ENCODE peak calls at places on chromosomes 2 and 18, in ten cellular contexts. E is tibial nerve, H is hepatocyte, O is HFFc6, W is foreskin fibroblast, K is MM.1S, Z is GM06990, Y is endodermal cell, C is right atrium auricular region, M is fibroblast of mammary gland. L is an unnamed sample.

GRCh38 chr2:62114564-62114963 is 81.4 kb upstream of the B3GNT2 start:
- DNase-seq in E (no peak), C (no peak), O (no peak), K (no peak), Y (peak), H (no peak), M (no peak), Z (no peak), W (no peak), L (no peak)

GRCh38 chr2:81087646-81088045 is 783.1 kb upstream of the LRRTM1 start:
- DNase-seq in W (no peak), E (no peak), H (no peak), M (no peak), C (no peak), Y (no peak), Z (no peak), O (no peak), K (no peak), L (no peak)

GRCh38 chr2:23669413-23670244 is 257.3 kb downstream of the ATAD2B start:
- DNase-seq in M (peak), K (no peak), C (peak), O (no peak), Y (peak), H (peak), E (peak), W (peak), Z (no peak), L (peak)

GRCh38 chr2:55019547-55020258 is 30.5 kb downstream of the RTN4 start:
- DNase-seq in Y (no peak), C (no peak), E (no peak), M (no peak), H (no peak), W (no peak), O (no peak), Z (no peak), K (no peak), L (no peak)

GRCh38 chr18:51867767-51868166 is 472.2 kb upstream of the DCC start:
- DNase-seq in O (no peak), Z (no peak), K (peak), M (peak), E (no peak), Y (no peak), C (no peak), W (peak), H (peak), L (no peak)

GRCh38 chr2:53715568-53715967 is 52.0 kb upstream of the CHAC2 start:
- DNase-seq in Y (no peak), C (no peak), O (no peak), K (peak), H (no peak), W (no peak), E (no peak), M (peak), Z (no peak), L (peak)

GRCh38 chr2:174332607-174333001 is 2.1 kb upstream of the SP9 start:
- DNase-seq in Z (peak), O (no peak), E (no peak), H (no peak), K (no peak), M (no peak), W (no peak), C (no peak), Y (peak), L (no peak)

GRCh38 chr2:96859338-96859649 is 1.5 kb upstream of the ANKRD39 start:
- DNase-seq in H (no peak), O (no peak), M (no peak), K (no peak), E (no peak), C (no peak), W (no peak), Y (no peak), Z (no peak), L (no peak)

GRCh38 chr2:25417715-25418369 is 76.1 kb upstream of the DNMT3A start:
- DNase-seq in K (no peak), Y (no peak), H (no peak), E (no peak), O (no peak), M (peak), C (no peak), W (no peak), Z (peak), L (peak)

GRCh38 chr2:43418673-43419072 is 177.2 kb downstream of the THADA start:
- DNase-seq in Y (no peak), E (no peak), K (no peak), O (no peak), C (no peak), M (no peak), H (no peak), Z (no peak), W (no peak), L (no peak)

GRCh38 chr2:148027822-148028221 is 6.9 kb downstream of the MBD5 start:
- DNase-seq in C (no peak), Z (no peak), O (no peak), M (peak), Y (no peak), E (no peak), W (no peak), K (no peak), H (no peak), L (no peak)

GRCh38 chr2:219737270-219737691 is 109.9 kb downstream of the SLC4A3 start:
- DNase-seq in C (no peak), H (peak), W (no peak), E (no peak), Z (no peak), O (peak), K (no peak), Y (peak), M (peak), L (peak)
- TF ChIP-seq CTCF in C (peak), H (peak), W (peak), E (no peak), Z (peak), O (peak), K (no peak), Y (peak), M (peak), L (peak)

DNA sequence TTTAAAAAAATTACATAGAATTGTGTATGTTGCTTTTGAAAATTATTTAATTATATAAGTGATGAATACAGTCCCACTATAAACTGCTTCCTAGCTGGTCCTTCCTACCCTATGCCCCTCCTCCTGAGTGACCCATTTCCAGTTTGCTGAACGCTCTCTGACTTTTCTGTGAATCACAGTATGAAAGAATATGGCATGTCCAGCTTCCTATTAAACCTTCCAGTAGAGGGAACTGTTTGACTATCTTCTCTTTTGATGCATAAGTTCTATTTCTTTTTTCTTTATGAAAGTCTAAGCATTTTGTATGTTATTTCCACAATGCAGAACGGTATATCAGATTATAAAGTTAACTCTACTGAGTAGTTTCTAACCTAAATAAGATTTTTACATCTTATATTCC is 41.3 kb downstream of the PSMG2 start:
- DNase-seq in H (peak), Y (no peak), K (peak), O (peak), Z (no peak), C (no peak), E (no peak), M (peak), W (peak), L (peak)
- TF ChIP-seq CTCF in H (peak), Y (peak), K (peak), O (peak), Z (peak), C (peak), E (peak), M (peak), W (peak), L (peak)

GRCh38 chr18:46829947-46830346 is 73.1 kb upstream of the ST8SIA5 start:
- DNase-seq in K (no peak), Y (no peak), E (no peak), M (no peak), O (no peak), C (no peak), Z (no peak), W (no peak), H (no peak), L (no peak)
- TF ChIP-seq CTCF in K (no peak), Y (peak), E (no peak), M (no peak), O (no peak), C (no peak), Z (no peak), W (no peak), H (no peak), L (no peak)

DNA sequence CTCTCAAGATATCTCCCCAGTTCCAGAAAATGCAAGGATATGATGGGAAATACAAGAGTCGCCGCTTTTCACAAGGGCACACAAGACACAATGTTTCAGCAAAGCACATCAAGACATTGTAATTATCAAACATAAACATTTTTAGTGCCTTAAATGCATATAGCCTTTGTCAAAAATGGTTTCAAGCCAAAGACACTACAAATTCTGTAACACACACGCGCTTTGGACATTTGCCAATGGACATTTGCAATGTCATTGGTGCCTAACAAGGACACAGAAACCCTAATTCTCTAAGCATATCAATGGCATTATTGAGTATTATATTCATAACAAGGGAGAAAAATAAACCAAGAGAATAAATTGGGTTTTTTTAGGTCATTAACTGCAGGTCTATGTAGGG is 16.1 kb downstream of the ADD2 start:
- DNase-seq in C (peak), H (no peak), Z (no peak), O (no peak), E (no peak), Y (no peak), W (no peak), M (no peak), K (no peak), L (no peak)
- TF ChIP-seq CTCF in C (no peak), H (no peak), Z (no peak), O (no peak), E (no peak), Y (no peak), W (no peak), M (no peak), K (no peak), L (no peak)

GRCh38 chr2:112585873-112586477 is 1.6 kb downstream of the CHCHD5 start:
- DNase-seq in O (no peak), K (no peak), E (no peak), C (no peak), M (no peak), Y (no peak), H (no peak), W (no peak), Z (no peak), L (no peak)

GRCh38 chr2:112583497-112584133 is 794 bp upstream of the CHCHD5 start:
- DNase-seq in Y (no peak), Z (no peak), C (no peak), K (peak), W (no peak), E (no peak), M (peak), O (no peak), H (no peak), L (no peak)

GRCh38 chr2:112585400-112585799 is 991 bp downstream of the CHCHD5 start:
- DNase-seq in Y (no peak), O (no peak), H (no peak), K (no peak), E (no peak), C (no peak), Z (no peak), M (no peak), W (no peak), L (no peak)

GRCh38 chr2:112584891-112585250 is 462 bp downstream of the CHCHD5 start:
- DNase-seq in H (no peak), Y (no peak), Z (no peak), E (no peak), W (no peak), K (no peak), M (no peak), C (no peak), O (no peak), L (no peak)

DNA sequence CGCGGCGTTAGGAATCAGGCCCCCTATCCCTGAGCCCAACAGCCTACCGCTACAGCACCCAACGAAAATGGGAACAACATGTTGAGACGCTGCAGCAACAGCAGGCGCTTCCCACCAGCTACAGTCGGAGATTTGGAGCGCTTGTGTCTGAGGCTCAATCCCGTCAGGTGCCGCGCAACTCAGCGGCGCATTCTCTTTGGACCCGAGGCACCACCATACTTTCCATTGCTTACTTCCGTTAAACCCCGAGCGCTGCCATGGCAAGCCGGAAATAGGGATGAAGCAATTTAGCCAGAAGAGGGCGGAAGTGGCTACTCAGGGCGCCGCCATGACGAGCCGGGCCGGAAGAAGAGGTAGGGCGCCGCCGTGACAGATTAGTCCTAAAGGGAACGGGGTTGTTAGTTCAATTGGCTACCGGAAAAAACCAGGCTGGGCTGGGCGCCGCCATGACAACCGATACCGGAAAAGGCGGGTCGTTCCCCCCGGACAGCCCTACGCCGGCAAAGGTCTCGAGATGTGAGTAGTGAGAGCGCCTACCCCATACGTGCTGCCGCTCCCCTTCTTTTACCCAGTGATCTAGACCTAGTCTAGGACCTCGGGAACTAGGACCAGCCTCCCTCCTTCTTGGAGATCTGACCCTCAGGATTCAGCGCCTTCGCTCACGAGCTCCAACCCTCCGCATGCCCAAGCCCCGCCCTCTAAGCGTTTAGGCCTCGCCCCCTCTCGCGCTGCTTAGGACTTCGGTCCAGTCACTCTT is at the start of gene CHCHD5:
- DNase-seq in H (peak), Y (peak), W (peak), Z (peak), K (peak), C (peak), O (peak), M (peak), E (peak), L (peak)
- TF ChIP-seq CTCF in H (no peak), Y (peak), W (no peak), Z (peak), K (no peak), C (peak), O (peak), M (no peak), E (peak), L (no peak)

GRCh38 chr2:127453392-127454171 is 35.4 kb downstream of the PROC start:
- DNase-seq in H (no peak), Z (no peak), O (no peak), M (peak), E (no peak), C (no peak), K (no peak), Y (peak), W (no peak), L (no peak)
- TF ChIP-seq CTCF in H (no peak), Z (peak), O (peak), M (peak), E (no peak), C (no peak), K (no peak), Y (peak), W (peak), L (no peak)